ENCODE peak calls at places on chromosomes 6 and 20, in four cellular contexts. One of them, this sample, is unnamed.
A peak's percentile ranks its signal among the peaks of the same experiment; 100 is the strongest.

GRCh38 chr6:107020239-107020638 is 7.8 kb upstream of the MTRES1 start:
- DNase-seq in left lung: no peak
- DNase-seq in tibial nerve: no peak
- DNase-seq in ascending aorta: no peak
- DNase-seq in this sample: no peak

GRCh38 chr20:63561624-63562396 is 7.9 kb downstream of the FNDC11 start:
- DNase-seq in left lung: no peak
- DNase-seq in tibial nerve: no peak
- DNase-seq in ascending aorta: no peak
- DNase-seq in this sample: no peak

GRCh38 chr6:81158956-81159355 is 593.5 kb downstream of the TENT5A start:
- DNase-seq in left lung: no peak
- DNase-seq in tibial nerve: no peak
- DNase-seq in ascending aorta: no peak
- DNase-seq in this sample: no peak

GRCh38 chr20:19291024-19291817 is 78.8 kb downstream of the SLC24A3 start:
- DNase-seq in left lung: no peak
- DNase-seq in tibial nerve: no peak
- DNase-seq in ascending aorta: no peak
- DNase-seq in this sample: no peak

GRCh38 chr20:58558483-58559367 is 43.5 kb upstream of the APCDD1L start:
- DNase-seq in left lung: no peak
- DNase-seq in tibial nerve: no peak
- DNase-seq in ascending aorta: no peak
- DNase-seq in this sample: no peak

GRCh38 chr6:147905721-147906120 is 397.2 kb downstream of the SAMD5 start:
- DNase-seq in left lung: no peak
- DNase-seq in tibial nerve: no peak
- DNase-seq in ascending aorta: no peak
- DNase-seq in this sample: no peak

GRCh38 chr6:169589699-169590257 is 112.1 kb downstream of the WDR27 start:
- DNase-seq in left lung: no peak
- DNase-seq in tibial nerve: no peak
- DNase-seq in ascending aorta: no peak
- DNase-seq in this sample: no peak

GRCh38 chr6:102549221-102549874 is 1155.8 kb downstream of the GRIK2 start:
- DNase-seq in left lung: no peak
- DNase-seq in tibial nerve: no peak
- DNase-seq in ascending aorta: no peak
- DNase-seq in this sample: no peak

GRCh38 chr20:444862-445426 is 17.4 kb downstream of the TBC1D20 start:
- DNase-seq in left lung: no peak
- DNase-seq in tibial nerve: no peak
- DNase-seq in ascending aorta: no peak
- DNase-seq in this sample: no peak

GRCh38 chr20:48191200-48191599 is 405.9 kb upstream of the SULF2 start:
- DNase-seq in left lung: no peak
- DNase-seq in tibial nerve: no peak
- DNase-seq in ascending aorta: no peak
- DNase-seq in this sample: no peak

GRCh38 chr6:35140991-35141720 is at the start of gene TCP11:
- DNase-seq in left lung: peak; percentile 82
- DNase-seq in tibial nerve: no peak
- DNase-seq in ascending aorta: no peak
- DNase-seq in this sample: no peak

GRCh38 chr6:30687659-30688431 is 1.4 kb upstream of the PPP1R18 start:
- DNase-seq in left lung: no peak
- DNase-seq in tibial nerve: no peak
- DNase-seq in ascending aorta: no peak
- DNase-seq in this sample: no peak

GRCh38 chr20:1336699-1337387 is 7.9 kb upstream of the SDCBP2 start:
- DNase-seq in left lung: peak; percentile 89
- DNase-seq in tibial nerve: no peak
- DNase-seq in ascending aorta: peak; percentile 78
- DNase-seq in this sample: no peak

GRCh38 chr6:139917943-139918342 is 543.5 kb upstream of the CITED2 start:
- DNase-seq in left lung: no peak
- DNase-seq in tibial nerve: no peak
- DNase-seq in ascending aorta: no peak
- DNase-seq in this sample: no peak
- TF ChIP-seq CTCF in left lung: no peak
- TF ChIP-seq CTCF in tibial nerve: no peak
- TF ChIP-seq CTCF in ascending aorta: no peak
- TF ChIP-seq CTCF in this sample: no peak

GRCh38 chr6:111952821-111953535 is 79.7 kb upstream of the FYN start:
- DNase-seq in left lung: no peak
- DNase-seq in tibial nerve: no peak
- DNase-seq in ascending aorta: no peak
- DNase-seq in this sample: no peak

GRCh38 chr6:111958534-111958933 is 85.3 kb upstream of the FYN start:
- DNase-seq in left lung: no peak
- DNase-seq in tibial nerve: no peak
- DNase-seq in ascending aorta: no peak
- DNase-seq in this sample: no peak

GRCh38 chr6:111952326-111952725 is 79.1 kb upstream of the FYN start:
- DNase-seq in left lung: no peak
- DNase-seq in tibial nerve: no peak
- DNase-seq in ascending aorta: no peak
- DNase-seq in this sample: no peak

GRCh38 chr6:111956098-111956497 is 82.8 kb upstream of the FYN start:
- DNase-seq in left lung: no peak
- DNase-seq in tibial nerve: no peak
- DNase-seq in ascending aorta: no peak
- DNase-seq in this sample: no peak

DNA sequence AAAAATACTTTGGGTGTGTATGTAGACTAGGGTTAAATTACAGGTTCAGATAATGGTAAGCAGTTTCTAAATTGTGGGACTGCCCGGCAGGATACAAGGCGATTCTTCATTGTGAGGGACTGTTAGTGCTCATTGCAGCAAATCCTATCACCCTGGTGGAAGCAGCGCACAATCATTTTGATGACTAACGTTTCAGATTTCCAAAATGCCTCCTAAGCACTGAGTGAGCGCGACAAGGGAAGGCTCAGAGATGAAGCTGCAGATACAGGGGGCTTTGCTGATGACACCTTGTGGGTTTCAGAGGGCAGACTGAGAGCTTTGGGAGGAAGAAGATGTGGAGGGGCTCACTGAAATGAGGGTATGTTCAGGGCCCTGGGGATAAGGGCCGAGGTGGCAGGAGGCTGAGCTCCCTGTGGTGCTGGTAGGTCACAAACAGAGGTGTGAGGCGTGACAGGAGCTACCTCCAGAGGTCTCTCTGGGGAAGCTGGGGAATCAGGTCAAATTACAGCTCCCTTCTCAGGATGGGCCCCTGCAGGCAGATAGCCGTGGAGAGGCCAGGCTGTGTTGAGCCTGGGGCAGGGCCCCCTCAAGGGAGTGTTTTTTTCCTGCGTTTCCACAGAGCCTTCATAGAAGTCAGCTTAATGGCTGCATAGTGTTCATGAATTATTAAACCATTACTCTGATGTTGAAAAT is 84.5 kb upstream of the FYN start:
- DNase-seq in left lung: no peak
- DNase-seq in tibial nerve: no peak
- DNase-seq in ascending aorta: no peak
- DNase-seq in this sample: no peak
- TF ChIP-seq CTCF in left lung: no peak
- TF ChIP-seq CTCF in tibial nerve: no peak
- TF ChIP-seq CTCF in ascending aorta: no peak
- TF ChIP-seq CTCF in this sample: no peak

GRCh38 chr6:138035070-138035469 is 72.1 kb downstream of the PERP start:
- DNase-seq in left lung: no peak
- DNase-seq in tibial nerve: no peak
- DNase-seq in ascending aorta: no peak
- DNase-seq in this sample: no peak
- TF ChIP-seq CTCF in left lung: no peak
- TF ChIP-seq CTCF in tibial nerve: no peak
- TF ChIP-seq CTCF in ascending aorta: no peak
- TF ChIP-seq CTCF in this sample: no peak

GRCh38 chr20:62545901-62546525 is 70.2 kb upstream of the GATA5 start:
- DNase-seq in left lung: no peak
- DNase-seq in tibial nerve: no peak
- DNase-seq in ascending aorta: no peak
- DNase-seq in this sample: no peak
- TF ChIP-seq CTCF in left lung: no peak
- TF ChIP-seq CTCF in tibial nerve: no peak
- TF ChIP-seq CTCF in ascending aorta: no peak
- TF ChIP-seq CTCF in this sample: no peak

DNA sequence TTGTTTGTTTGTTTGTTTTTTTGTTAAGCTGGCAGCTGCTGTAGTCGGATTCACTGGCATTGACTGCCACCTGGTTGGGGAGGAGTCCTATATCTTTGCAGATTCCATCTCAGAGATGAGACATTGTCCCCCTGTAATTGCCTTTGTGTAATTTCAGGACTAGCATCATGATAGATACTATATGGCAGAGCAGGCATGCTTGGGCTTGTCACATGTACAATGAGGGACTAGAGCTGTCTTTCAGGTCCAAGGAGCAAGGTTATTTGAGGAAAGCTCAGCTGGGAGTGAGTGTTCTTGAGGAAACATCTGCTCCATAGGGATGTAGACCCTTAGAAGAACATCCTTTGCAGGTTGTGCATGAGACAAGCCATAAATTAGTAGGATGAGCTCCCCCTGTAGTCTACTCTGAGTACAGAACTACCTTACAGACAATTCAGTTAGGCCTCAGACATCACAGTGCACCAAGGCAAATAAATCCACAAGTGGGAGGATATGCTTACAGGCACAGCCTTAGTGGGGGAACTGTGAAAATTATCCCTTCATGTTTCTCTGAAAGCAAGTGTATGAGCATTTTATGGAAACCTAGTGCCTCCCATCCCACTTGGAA is 62.1 kb downstream of the BMP2 start:
- DNase-seq in left lung: no peak
- DNase-seq in tibial nerve: no peak
- DNase-seq in ascending aorta: no peak
- DNase-seq in this sample: no peak
- TF ChIP-seq CTCF in left lung: no peak
- TF ChIP-seq CTCF in tibial nerve: no peak
- TF ChIP-seq CTCF in ascending aorta: no peak
- TF ChIP-seq CTCF in this sample: no peak

DNA sequence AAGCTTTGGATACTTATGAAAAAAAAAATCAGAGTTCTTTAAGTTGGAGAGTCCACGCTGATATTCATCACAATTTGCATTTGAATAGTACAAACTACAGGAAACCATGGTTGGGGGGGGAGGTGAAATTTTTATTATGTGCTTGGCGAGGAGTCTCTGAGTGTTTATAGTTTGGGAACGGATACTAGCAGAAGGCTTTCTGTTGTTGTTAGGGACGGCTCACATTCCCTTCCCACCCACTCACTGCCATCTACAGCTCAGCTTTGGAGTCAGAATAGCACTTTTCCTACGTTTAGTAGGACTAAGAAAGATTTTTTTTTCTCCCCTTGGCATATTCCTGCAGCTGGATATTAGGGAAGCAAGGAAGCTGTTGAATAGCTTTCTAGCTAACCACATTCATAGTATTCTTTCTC is 235.0 kb upstream of the ZNF217 start:
- DNase-seq in left lung: no peak
- DNase-seq in tibial nerve: no peak
- DNase-seq in ascending aorta: peak; percentile 75
- DNase-seq in this sample: no peak
- TF ChIP-seq CTCF in left lung: no peak
- TF ChIP-seq CTCF in tibial nerve: no peak
- TF ChIP-seq CTCF in ascending aorta: no peak
- TF ChIP-seq CTCF in this sample: no peak

DNA sequence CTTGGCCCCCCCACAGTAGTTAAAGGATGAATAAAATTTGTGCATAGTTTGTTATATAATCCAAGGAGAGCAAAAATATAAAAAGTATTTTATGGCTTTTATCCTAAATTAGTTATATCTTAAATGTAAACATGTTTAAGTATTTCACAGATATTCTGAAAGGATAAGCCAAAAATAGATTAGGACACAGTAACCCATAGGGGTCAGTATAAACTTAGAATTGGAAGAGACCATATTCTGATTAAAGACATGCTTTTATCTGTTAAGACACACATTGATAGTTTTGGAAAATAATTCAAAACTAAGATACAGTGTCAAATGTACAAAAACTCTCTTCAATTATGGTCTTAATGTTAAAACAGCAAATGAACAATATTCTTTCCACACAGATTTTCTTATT is 4.5 kb upstream of the SERINC1 start:
- DNase-seq in left lung: no peak
- DNase-seq in tibial nerve: no peak
- DNase-seq in ascending aorta: no peak
- DNase-seq in this sample: no peak
- TF ChIP-seq CTCF in left lung: peak; percentile 24
- TF ChIP-seq CTCF in tibial nerve: no peak
- TF ChIP-seq CTCF in ascending aorta: peak; percentile 42
- TF ChIP-seq CTCF in this sample: no peak

GRCh38 chr6:21523652-21524051 is 69.9 kb upstream of the SOX4 start:
- DNase-seq in left lung: no peak
- DNase-seq in tibial nerve: no peak
- DNase-seq in ascending aorta: no peak
- DNase-seq in this sample: no peak

GRCh38 chr6:21527731-21528130 is 65.8 kb upstream of the SOX4 start:
- DNase-seq in left lung: no peak
- DNase-seq in tibial nerve: no peak
- DNase-seq in ascending aorta: no peak
- DNase-seq in this sample: no peak

GRCh38 chr6:21522007-21522758 is 71.4 kb upstream of the SOX4 start:
- DNase-seq in left lung: no peak
- DNase-seq in tibial nerve: no peak
- DNase-seq in ascending aorta: no peak
- DNase-seq in this sample: no peak

GRCh38 chr6:21526974-21527373 is 66.6 kb upstream of the SOX4 start:
- DNase-seq in left lung: no peak
- DNase-seq in tibial nerve: no peak
- DNase-seq in ascending aorta: no peak
- DNase-seq in this sample: no peak

DNA sequence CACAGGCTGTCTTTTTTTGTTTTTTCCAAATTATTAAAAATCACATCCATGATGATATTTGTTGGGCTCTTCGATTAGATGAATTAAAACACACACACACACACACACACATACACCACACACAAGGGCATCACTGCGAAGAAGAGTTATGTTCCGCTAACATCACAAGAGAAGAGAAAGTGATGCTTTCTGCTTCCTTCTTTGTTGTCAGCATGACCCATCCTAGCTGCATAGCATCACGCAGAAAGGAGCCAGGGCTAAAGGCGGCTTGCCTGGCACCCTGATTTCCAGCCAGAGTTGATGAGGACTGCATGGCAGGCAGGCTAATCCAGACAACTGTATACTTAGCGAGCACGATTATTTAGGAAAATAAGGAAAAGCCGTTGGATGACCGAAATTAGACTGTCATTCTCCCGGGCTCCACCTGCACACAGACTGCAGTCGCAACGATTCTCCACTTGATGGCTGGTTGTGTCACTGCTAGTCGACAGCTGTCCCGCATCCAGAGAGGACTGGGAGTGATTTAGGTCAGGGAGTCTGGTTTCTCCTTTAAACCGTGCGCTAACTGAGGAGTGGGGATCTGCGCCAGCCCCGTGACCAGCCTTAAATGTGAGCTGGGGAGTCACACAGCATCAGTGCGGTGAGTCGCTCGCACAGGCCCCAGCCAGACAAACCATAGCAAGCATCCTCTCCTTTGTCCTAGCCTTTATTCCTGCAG is 70.6 kb upstream of the SOX4 start:
- DNase-seq in left lung: no peak
- DNase-seq in tibial nerve: no peak
- DNase-seq in ascending aorta: no peak
- DNase-seq in this sample: no peak
- TF ChIP-seq CTCF in left lung: no peak
- TF ChIP-seq CTCF in tibial nerve: no peak
- TF ChIP-seq CTCF in ascending aorta: no peak
- TF ChIP-seq CTCF in this sample: no peak